ENCODE peak calls at places on chromosomes 13 and 19, in nine cellular contexts. L, W, R, G, T, N, S, P and V are unnamed samples.

GRCh38 chr13:44768233-44768632 is 192.1 kb upstream of the TSC22D1 start:
- DNase-seq in P (no peak), W (no peak), L (no peak), T (no peak), N (no peak), S (no peak), R (no peak), G (no peak), V (no peak)

GRCh38 chr19:10193666-10194499 is 870 bp downstream of the DNMT1 start:
- DNase-seq in T (no peak), P (no peak), R (peak; percentile 65), N (no peak), G (peak; percentile 40), W (peak; percentile 74), L (no peak), S (no peak), V (peak; percentile 66)

GRCh38 chr13:112931028-112931934 is 37.7 kb upstream of the MCF2L start:
- DNase-seq in W (peak; percentile 80), T (peak; percentile 57), N (no peak), S (no peak), G (peak; percentile 10), L (no peak), R (peak; percentile 63), P (no peak), V (peak; percentile 59)

GRCh38 chr19:9721861-9722260 is 46.7 kb downstream of the ZNF846 start:
- DNase-seq in T (no peak), L (peak; percentile 87), P (no peak), N (no peak), W (no peak), R (no peak), G (no peak), S (no peak), V (no peak)

GRCh38 chr13:55999709-56000108 is 1141.0 kb upstream of the PRR20A start:
- DNase-seq in W (no peak), L (no peak), G (no peak), N (no peak), R (no peak), T (no peak), S (no peak), P (no peak), V (no peak)

GRCh38 chr19:1860133-1860775 is 3.1 kb downstream of the KLF16 start:
- DNase-seq in G (no peak), R (peak; percentile 82), T (peak; percentile 36), N (no peak), P (peak; percentile 74), W (no peak), S (peak; percentile 86), L (no peak), V (no peak)

GRCh38 chr13:40206241-40207109 is 460.0 kb downstream of the FOXO1 start:
- DNase-seq in T (no peak), R (no peak), L (no peak), P (no peak), S (no peak), G (peak; percentile 88), W (peak; percentile 64), N (no peak), V (peak; percentile 99)

GRCh38 chr13:47594833-47595232 is 406.2 kb downstream of the SUCLA2 start:
- DNase-seq in T (no peak), N (no peak), W (peak; percentile 37), P (no peak), S (no peak), G (no peak), L (peak; percentile 13), R (no peak), V (no peak)

GRCh38 chr13:27481766-27482165 is 31.4 kb upstream of the MTIF3 start:
- DNase-seq in P (peak; percentile 26), T (peak; percentile 22), N (no peak), S (peak; percentile 61), G (peak; percentile 28), W (peak; percentile 55), L (no peak), R (peak; percentile 71), V (peak; percentile 25)

GRCh38 chr19:12788025-12788681 is 3.1 kb upstream of the JUNB start:
- DNase-seq in R (no peak), T (no peak), S (no peak), N (no peak), L (no peak), G (no peak), W (no peak), P (no peak), V (no peak)

GRCh38 chr13:110269509-110270185 is 37.3 kb downstream of the COL4A1 start:
- DNase-seq in R (no peak), S (no peak), P (no peak), G (no peak), L (no peak), N (no peak), W (no peak), T (no peak), V (no peak)

GRCh38 chr13:40776681-40777165 is 5.7 kb upstream of the MRPS31 start:
- DNase-seq in W (peak; percentile 54), G (peak; percentile 18), T (no peak), L (peak; percentile 82), R (no peak), P (no peak), N (peak; percentile 11), S (no peak), V (peak; percentile 27)

GRCh38 chr13:73778242-73778864 is 355.9 kb downstream of the KLF12 start:
- DNase-seq in N (no peak), W (no peak), G (no peak), T (no peak), P (no peak), S (no peak), R (no peak), L (no peak), V (no peak)

GRCh38 chr19:23402388-23402787 is 7.1 kb upstream of the ZNF91 start:
- DNase-seq in G (no peak), S (no peak), W (no peak), R (no peak), N (no peak), P (no peak), L (no peak), T (no peak), V (no peak)

GRCh38 chr13:77698211-77699058 is 948 bp downstream of the SLAIN1 start:
- DNase-seq in S (peak; percentile 58), G (peak; percentile 31), R (peak; percentile 38), N (no peak), T (peak; percentile 8), L (peak; percentile 48), P (peak; percentile 18), W (peak; percentile 24), V (no peak)

DNA sequence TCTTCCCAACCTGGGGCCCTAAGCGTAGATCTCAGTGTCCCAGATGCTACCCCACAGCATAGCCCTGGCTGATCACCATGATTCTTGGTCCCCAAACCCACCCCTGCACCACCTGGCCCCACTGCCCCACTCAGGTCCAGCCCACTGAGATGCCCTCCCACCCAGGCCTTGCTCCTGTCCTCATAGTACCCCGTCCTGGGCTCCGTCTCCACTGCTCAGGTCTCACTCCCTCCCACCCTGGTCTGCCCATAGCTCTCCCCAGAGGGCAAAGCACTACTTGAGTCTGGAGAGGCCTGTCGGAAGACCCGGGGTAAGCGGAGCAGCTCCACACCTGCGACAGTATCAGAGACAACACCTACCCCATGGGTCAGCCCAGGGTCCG is 35.8 kb upstream of the ISYNA1 start:
- DNase-seq in W (no peak), P (peak; percentile 17), T (no peak), N (no peak), G (no peak), L (no peak), R (no peak), S (no peak), V (no peak)
- H3K4me1 ChIP-seq in W (peaks cover 6% of the 10 kb centered on the region), P (no peaks in the 10 kb centered on the region), T (peaks cover 9% of the 10 kb centered on the region), N (peaks cover 26% of the 10 kb centered on the region), G (peaks cover 1% of the 10 kb centered on the region), L (no peaks in the 10 kb centered on the region), R (peaks cover 54% of the 10 kb centered on the region), S (peaks cover 42% of the 10 kb centered on the region), V (peaks cover 2% of the 10 kb centered on the region)

GRCh38 chr13:81929988-81930387 is 1589.1 kb upstream of the SPRY2 start:
- DNase-seq in W (peak; percentile 42), S (no peak), R (no peak), L (no peak), N (no peak), T (no peak), G (peak; percentile 43), P (no peak), V (peak; percentile 22)

DNA sequence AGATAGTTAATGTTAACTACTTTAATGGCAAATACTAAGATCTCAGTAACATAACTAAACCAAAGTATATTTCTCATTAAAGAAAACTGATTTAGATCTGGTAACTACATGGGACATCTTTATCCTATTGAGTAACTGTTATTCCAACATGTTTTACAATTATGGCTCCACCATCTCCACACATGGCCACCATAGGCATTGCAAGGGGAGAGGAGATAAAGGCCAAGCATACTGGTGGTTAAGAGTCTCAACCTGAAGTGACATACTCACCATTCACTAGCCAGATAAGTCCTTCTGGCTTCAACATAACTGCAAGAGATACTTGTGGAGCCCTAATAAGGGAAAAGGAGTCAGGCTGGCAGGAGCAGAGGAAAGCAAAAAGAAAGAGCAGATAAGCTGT is 1586.4 kb upstream of the SPRY2 start:
- DNase-seq in W (peak; percentile 23), T (no peak), P (no peak), L (no peak), N (no peak), R (no peak), G (no peak), S (no peak), V (no peak)
- TF ChIP-seq CTCF in W (peak; percentile 42), T (no peak), P (no peak), L (peak; percentile 18), N (no peak), R (no peak), G (no peak), S (peak; percentile 10), V (peak; percentile 10)

GRCh38 chr19:5955638-5955935 is 22.4 kb downstream of the RANBP3 start:
- DNase-seq in R (no peak), G (no peak), W (no peak), P (no peak), L (no peak), N (no peak), S (no peak), T (no peak), V (no peak)
- H3K4me1 ChIP-seq in R (peaks cover 59% of the 10 kb centered on the region), G (peaks cover 41% of the 10 kb centered on the region), W (no peaks in the 10 kb centered on the region), P (peaks cover 4% of the 10 kb centered on the region), L (peaks cover 28% of the 10 kb centered on the region), N (peaks cover 51% of the 10 kb centered on the region), S (peaks cover 63% of the 10 kb centered on the region), T (no peaks in the 10 kb centered on the region), V (no peaks in the 10 kb centered on the region)

GRCh38 chr19:14093117-14093784 is 2.7 kb upstream of the SAMD1 start:
- DNase-seq in N (no peak), P (no peak), T (no peak), G (no peak), R (no peak), S (no peak), W (no peak), L (no peak), V (no peak)

GRCh38 chr19:14097532-14098151 is 7.1 kb upstream of the SAMD1 start:
- DNase-seq in S (no peak), W (no peak), N (no peak), G (no peak), T (no peak), R (no peak), L (no peak), P (no peak), V (no peak)

GRCh38 chr19:14091885-14092462 is 1.4 kb upstream of the SAMD1 start:
- DNase-seq in T (no peak), R (no peak), S (peak; percentile 53), P (no peak), G (no peak), N (no peak), L (peak; percentile 74), W (no peak), V (no peak)

GRCh38 chr19:14094854-14095253 is 4.3 kb upstream of the SAMD1 start:
- DNase-seq in T (no peak), P (no peak), G (no peak), N (no peak), W (no peak), R (no peak), L (no peak), S (no peak), V (no peak)

GRCh38 chr19:14096272-14096992 is 5.9 kb upstream of the SAMD1 start:
- DNase-seq in R (no peak), P (no peak), L (no peak), G (no peak), N (no peak), W (no peak), T (no peak), S (no peak), V (no peak)
- TF ChIP-seq CTCF in R (no peak), P (no peak), L (peak; percentile 36), G (no peak), N (no peak), W (peak; percentile 49), T (peak; percentile 33), S (no peak), V (peak; percentile 36)